ENCODE peak calls at places on chromosomes 12 and 14, in ten cellular contexts. One of them, this sample, is unnamed.

GRCh38 chr12:16526693-16527092 is 79.3 kb downstream of the LMO3 start:
- DNase-seq in PC-3: peak; percentile 69
- DNase-seq in endothelial cell of umbilical vein: no peak
- DNase-seq in mesendoderm: peak; percentile 19
- DNase-seq in osteoblast: peak; percentile 62
- DNase-seq in HepG2: no peak
- DNase-seq in mesenchymal stem cell: peak; percentile 20
- DNase-seq in HCT116: peak; percentile 2
- DNase-seq in hepatocyte: peak; percentile 34
- DNase-seq in fibroblast of lung: peak; percentile 86
- DNase-seq in this sample: peak; percentile 84

GRCh38 chr12:65415826-65416225 is 137.3 kb downstream of the MSRB3 start:
- DNase-seq in fibroblast of lung: no peak
- DNase-seq in HepG2: peak; percentile 27
- DNase-seq in HCT116: no peak
- DNase-seq in endothelial cell of umbilical vein: no peak
- DNase-seq in mesendoderm: no peak
- DNase-seq in mesenchymal stem cell: peak; percentile 11
- DNase-seq in hepatocyte: peak; percentile 22
- DNase-seq in osteoblast: peak; percentile 22
- DNase-seq in PC-3: peak; percentile 70
- DNase-seq in this sample: no peak

GRCh38 chr14:103354141-103354540 is 20.1 kb downstream of the EIF5 start:
- DNase-seq in osteoblast: no peak
- DNase-seq in HCT116: no peak
- DNase-seq in mesendoderm: no peak
- DNase-seq in mesenchymal stem cell: no peak
- DNase-seq in fibroblast of lung: no peak
- DNase-seq in HepG2: no peak
- DNase-seq in hepatocyte: no peak
- DNase-seq in PC-3: no peak
- DNase-seq in endothelial cell of umbilical vein: no peak
- DNase-seq in this sample: no peak

GRCh38 chr14:99809376-99809775 is 16.2 kb downstream of the EML1 start:
- DNase-seq in PC-3: no peak
- DNase-seq in endothelial cell of umbilical vein: no peak
- DNase-seq in HepG2: no peak
- DNase-seq in mesendoderm: no peak
- DNase-seq in osteoblast: peak; percentile 95
- DNase-seq in hepatocyte: peak; percentile 81
- DNase-seq in fibroblast of lung: peak; percentile 90
- DNase-seq in mesenchymal stem cell: peak; percentile 28
- DNase-seq in HCT116: no peak
- DNase-seq in this sample: peak; percentile 8

GRCh38 chr12:100867639-100868393 is 73.2 kb downstream of the ANO4 start:
- DNase-seq in HepG2: no peak
- DNase-seq in endothelial cell of umbilical vein: no peak
- DNase-seq in fibroblast of lung: no peak
- DNase-seq in hepatocyte: no peak
- DNase-seq in PC-3: no peak
- DNase-seq in mesendoderm: peak; percentile 47
- DNase-seq in mesenchymal stem cell: no peak
- DNase-seq in osteoblast: no peak
- DNase-seq in HCT116: no peak
- DNase-seq in this sample: no peak

GRCh38 chr14:71725802-71726638 is 206.2 kb upstream of the RGS6 start:
- DNase-seq in osteoblast: no peak
- DNase-seq in mesenchymal stem cell: peak; percentile 90
- DNase-seq in mesendoderm: no peak
- DNase-seq in endothelial cell of umbilical vein: no peak
- DNase-seq in PC-3: peak; percentile 34
- DNase-seq in hepatocyte: peak; percentile 37
- DNase-seq in fibroblast of lung: peak; percentile 85
- DNase-seq in HCT116: no peak
- DNase-seq in HepG2: no peak
- DNase-seq in this sample: peak; percentile 77

GRCh38 chr14:23275412-23275811 is 10.5 kb downstream of the HOMEZ start:
- DNase-seq in mesenchymal stem cell: no peak
- DNase-seq in osteoblast: no peak
- DNase-seq in mesendoderm: no peak
- DNase-seq in endothelial cell of umbilical vein: no peak
- DNase-seq in HepG2: no peak
- DNase-seq in hepatocyte: no peak
- DNase-seq in fibroblast of lung: no peak
- DNase-seq in HCT116: no peak
- DNase-seq in PC-3: no peak
- DNase-seq in this sample: no peak

GRCh38 chr12:111451649-111452129 is 46.0 kb downstream of the SH2B3 start:
- DNase-seq in HCT116: peak; percentile 24
- DNase-seq in mesenchymal stem cell: peak; percentile 71
- DNase-seq in fibroblast of lung: peak; percentile 69
- DNase-seq in osteoblast: peak; percentile 77
- DNase-seq in HepG2: peak; percentile 53
- DNase-seq in PC-3: peak; percentile 72
- DNase-seq in endothelial cell of umbilical vein: peak; percentile 68
- DNase-seq in mesendoderm: peak; percentile 54
- DNase-seq in hepatocyte: peak; percentile 58
- DNase-seq in this sample: no peak

GRCh38 chr14:39376671-39377403 is 55.4 kb downstream of the FBXO33 start:
- DNase-seq in PC-3: no peak
- DNase-seq in mesenchymal stem cell: peak; percentile 65
- DNase-seq in HepG2: peak; percentile 48
- DNase-seq in osteoblast: no peak
- DNase-seq in mesendoderm: peak; percentile 62
- DNase-seq in fibroblast of lung: peak; percentile 13
- DNase-seq in endothelial cell of umbilical vein: peak; percentile 77
- DNase-seq in hepatocyte: peak; percentile 14
- DNase-seq in HCT116: peak; percentile 8
- DNase-seq in this sample: peak; percentile 46

GRCh38 chr14:79661762-79662161 is 549.5 kb downstream of the DIO2 start:
- DNase-seq in HCT116: no peak
- DNase-seq in mesendoderm: no peak
- DNase-seq in fibroblast of lung: no peak
- DNase-seq in mesenchymal stem cell: peak; percentile 1
- DNase-seq in PC-3: no peak
- DNase-seq in osteoblast: no peak
- DNase-seq in hepatocyte: no peak
- DNase-seq in HepG2: no peak
- DNase-seq in endothelial cell of umbilical vein: peak; percentile 2
- DNase-seq in this sample: peak; percentile 52

GRCh38 chr12:90905691-90906370 is 49.1 kb downstream of the CCER1 start:
- DNase-seq in osteoblast: no peak
- DNase-seq in endothelial cell of umbilical vein: peak; percentile 15
- DNase-seq in PC-3: peak; percentile 47
- DNase-seq in HepG2: no peak
- DNase-seq in fibroblast of lung: no peak
- DNase-seq in HCT116: no peak
- DNase-seq in mesenchymal stem cell: peak; percentile 18
- DNase-seq in mesendoderm: no peak
- DNase-seq in hepatocyte: no peak
- DNase-seq in this sample: peak; percentile 47

GRCh38 chr14:85087201-85087600 is 442.7 kb upstream of the FLRT2 start:
- DNase-seq in mesenchymal stem cell: no peak
- DNase-seq in hepatocyte: no peak
- DNase-seq in osteoblast: no peak
- DNase-seq in HCT116: no peak
- DNase-seq in endothelial cell of umbilical vein: no peak
- DNase-seq in HepG2: no peak
- DNase-seq in PC-3: peak; percentile 41
- DNase-seq in fibroblast of lung: peak; percentile 14
- DNase-seq in mesendoderm: no peak
- DNase-seq in this sample: peak; percentile 47

GRCh38 chr14:26522985-26523384 is 74.8 kb downstream of the NOVA1 start:
- DNase-seq in mesendoderm: no peak
- DNase-seq in fibroblast of lung: peak; percentile 93
- DNase-seq in hepatocyte: no peak
- DNase-seq in HepG2: no peak
- DNase-seq in endothelial cell of umbilical vein: no peak
- DNase-seq in osteoblast: peak; percentile 14
- DNase-seq in HCT116: no peak
- DNase-seq in PC-3: peak; percentile 27
- DNase-seq in mesenchymal stem cell: peak; percentile 63
- DNase-seq in this sample: peak; percentile 87

GRCh38 chr12:81206425-81206824 is 128.5 kb downstream of the ACSS3 start:
- DNase-seq in HCT116: no peak
- DNase-seq in hepatocyte: no peak
- DNase-seq in PC-3: no peak
- DNase-seq in endothelial cell of umbilical vein: no peak
- DNase-seq in mesenchymal stem cell: no peak
- DNase-seq in fibroblast of lung: no peak
- DNase-seq in mesendoderm: peak; percentile 12
- DNase-seq in osteoblast: no peak
- DNase-seq in HepG2: no peak
- DNase-seq in this sample: no peak

GRCh38 chr12:124761056-124761455 is 102.6 kb downstream of the SCARB1 start:
- DNase-seq in fibroblast of lung: no peak
- DNase-seq in endothelial cell of umbilical vein: no peak
- DNase-seq in mesenchymal stem cell: no peak
- DNase-seq in HepG2: no peak
- DNase-seq in hepatocyte: no peak
- DNase-seq in HCT116: no peak
- DNase-seq in PC-3: no peak
- DNase-seq in mesendoderm: no peak
- DNase-seq in osteoblast: no peak
- DNase-seq in this sample: no peak

GRCh38 chr14:20714593-20715250 is 26.2 kb downstream of the ANG start:
- DNase-seq in HepG2: no peak
- DNase-seq in mesendoderm: no peak
- DNase-seq in hepatocyte: peak; percentile 34
- DNase-seq in HCT116: no peak
- DNase-seq in fibroblast of lung: peak; percentile 44
- DNase-seq in endothelial cell of umbilical vein: peak; percentile 67
- DNase-seq in osteoblast: peak; percentile 52
- DNase-seq in mesenchymal stem cell: no peak
- DNase-seq in PC-3: peak; percentile 39
- DNase-seq in this sample: no peak
- H3K4me2 ChIP-seq in HepG2: no peak overlapping the region
- H3K4me2 ChIP-seq in mesendoderm: no peak overlapping the region
- H3K4me2 ChIP-seq in hepatocyte: no peak overlapping the region
- H3K4me2 ChIP-seq in HCT116: no peak overlapping the region
- H3K4me2 ChIP-seq in fibroblast of lung: no peak overlapping the region
- H3K4me2 ChIP-seq in endothelial cell of umbilical vein: no peak overlapping the region
- H3K4me2 ChIP-seq in osteoblast: no peak overlapping the region
- H3K4me2 ChIP-seq in mesenchymal stem cell: no peak overlapping the region
- H3K4me2 ChIP-seq in PC-3: no peak overlapping the region
- H3K4me2 ChIP-seq in this sample: no peak overlapping the region

GRCh38 chr12:77754086-77754485 is 76.6 kb upstream of the NAV3 start:
- DNase-seq in osteoblast: no peak
- DNase-seq in PC-3: no peak
- DNase-seq in HepG2: no peak
- DNase-seq in endothelial cell of umbilical vein: no peak
- DNase-seq in hepatocyte: no peak
- DNase-seq in HCT116: no peak
- DNase-seq in mesenchymal stem cell: no peak
- DNase-seq in fibroblast of lung: no peak
- DNase-seq in mesendoderm: peak; percentile 79
- DNase-seq in this sample: no peak
- H3K4me2 ChIP-seq in osteoblast: no peak overlapping the region
- H3K4me2 ChIP-seq in PC-3: no peak overlapping the region
- H3K4me2 ChIP-seq in HepG2: no peak overlapping the region
- H3K4me2 ChIP-seq in endothelial cell of umbilical vein: no peak overlapping the region
- H3K4me2 ChIP-seq in hepatocyte: no peak overlapping the region
- H3K4me2 ChIP-seq in HCT116: no peak overlapping the region
- H3K4me2 ChIP-seq in mesenchymal stem cell: no peak overlapping the region
- H3K4me2 ChIP-seq in fibroblast of lung: no peak overlapping the region
- H3K4me2 ChIP-seq in mesendoderm: no peak overlapping the region
- H3K4me2 ChIP-seq in this sample: no peak overlapping the region

GRCh38 chr12:54141534-54142475 is 47.0 kb downstream of the SMUG1 start:
- DNase-seq in PC-3: no peak
- DNase-seq in endothelial cell of umbilical vein: no peak
- DNase-seq in hepatocyte: no peak
- DNase-seq in fibroblast of lung: no peak
- DNase-seq in osteoblast: peak; percentile 92
- DNase-seq in mesenchymal stem cell: peak; percentile 21
- DNase-seq in HepG2: no peak
- DNase-seq in HCT116: no peak
- DNase-seq in mesendoderm: peak; percentile 67
- DNase-seq in this sample: peak; percentile 4
- H3K4me2 ChIP-seq in PC-3: no peak overlapping the region
- H3K4me2 ChIP-seq in endothelial cell of umbilical vein: no peak overlapping the region
- H3K4me2 ChIP-seq in hepatocyte: peak overlapping the region; percentile 41
- H3K4me2 ChIP-seq in fibroblast of lung: peak overlapping the region; percentile 25
- H3K4me2 ChIP-seq in osteoblast: peak overlapping the region; percentile 40
- H3K4me2 ChIP-seq in mesenchymal stem cell: no peak overlapping the region
- H3K4me2 ChIP-seq in HepG2: no peak overlapping the region
- H3K4me2 ChIP-seq in HCT116: no peak overlapping the region
- H3K4me2 ChIP-seq in mesendoderm: no peak overlapping the region
- H3K4me2 ChIP-seq in this sample: no peak overlapping the region

DNA sequence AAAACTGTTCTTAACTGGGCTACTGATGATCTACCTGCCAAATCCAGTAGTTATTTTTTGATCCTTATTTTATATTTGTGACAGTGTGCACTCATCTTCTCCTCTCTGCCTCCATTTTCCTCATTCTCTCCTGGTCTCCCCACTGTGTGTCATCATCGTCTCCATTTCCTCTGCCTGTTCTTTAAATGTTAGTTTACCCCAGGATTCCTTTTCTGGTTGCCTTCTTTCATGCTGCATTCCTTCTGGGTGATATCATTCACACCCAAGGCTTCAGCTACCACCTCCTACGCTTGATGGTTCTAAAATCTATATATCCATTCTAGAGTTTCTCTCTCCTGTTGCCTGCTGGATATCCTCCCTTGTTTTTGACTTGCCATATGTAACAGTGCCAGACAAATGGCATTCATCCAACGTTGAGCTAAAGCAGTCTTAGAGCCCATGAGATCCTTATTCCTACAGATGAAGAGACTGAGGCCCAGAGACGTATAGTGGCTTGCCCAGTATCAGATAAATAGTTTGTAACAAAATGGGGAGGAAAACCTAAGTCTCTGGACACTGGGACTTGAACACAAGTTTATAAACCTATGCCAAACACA is 109.5 kb downstream of the DIP2B start:
- DNase-seq in PC-3: no peak
- DNase-seq in endothelial cell of umbilical vein: peak; percentile 51
- DNase-seq in mesenchymal stem cell: peak; percentile 72
- DNase-seq in mesendoderm: peak; percentile 98
- DNase-seq in fibroblast of lung: no peak
- DNase-seq in hepatocyte: no peak
- DNase-seq in HCT116: peak; percentile 46
- DNase-seq in osteoblast: no peak
- DNase-seq in HepG2: no peak
- DNase-seq in this sample: peak; percentile 90
- H3K4me2 ChIP-seq in PC-3: no peak overlapping the region
- H3K4me2 ChIP-seq in endothelial cell of umbilical vein: no peak overlapping the region
- H3K4me2 ChIP-seq in mesenchymal stem cell: no peak overlapping the region
- H3K4me2 ChIP-seq in mesendoderm: no peak overlapping the region
- H3K4me2 ChIP-seq in fibroblast of lung: no peak overlapping the region
- H3K4me2 ChIP-seq in hepatocyte: no peak overlapping the region
- H3K4me2 ChIP-seq in HCT116: peak overlapping the region; percentile 69
- H3K4me2 ChIP-seq in osteoblast: peak overlapping the region; percentile 5
- H3K4me2 ChIP-seq in HepG2: no peak overlapping the region
- H3K4me2 ChIP-seq in this sample: peak overlapping the region; percentile 52

GRCh38 chr12:14989790-14990189 is 16.9 kb downstream of the PDE6H start:
- DNase-seq in PC-3: no peak
- DNase-seq in mesendoderm: no peak
- DNase-seq in osteoblast: no peak
- DNase-seq in HepG2: no peak
- DNase-seq in mesenchymal stem cell: no peak
- DNase-seq in fibroblast of lung: no peak
- DNase-seq in HCT116: no peak
- DNase-seq in endothelial cell of umbilical vein: no peak
- DNase-seq in hepatocyte: no peak
- DNase-seq in this sample: no peak
- H3K4me2 ChIP-seq in PC-3: no peak overlapping the region
- H3K4me2 ChIP-seq in mesendoderm: no peak overlapping the region
- H3K4me2 ChIP-seq in osteoblast: no peak overlapping the region
- H3K4me2 ChIP-seq in HepG2: no peak overlapping the region
- H3K4me2 ChIP-seq in mesenchymal stem cell: no peak overlapping the region
- H3K4me2 ChIP-seq in fibroblast of lung: no peak overlapping the region
- H3K4me2 ChIP-seq in HCT116: no peak overlapping the region
- H3K4me2 ChIP-seq in endothelial cell of umbilical vein: no peak overlapping the region
- H3K4me2 ChIP-seq in hepatocyte: no peak overlapping the region
- H3K4me2 ChIP-seq in this sample: no peak overlapping the region

GRCh38 chr12:92911339-92911738 is 17.8 kb downstream of the EEA1 start:
- DNase-seq in endothelial cell of umbilical vein: no peak
- DNase-seq in mesenchymal stem cell: no peak
- DNase-seq in mesendoderm: no peak
- DNase-seq in HCT116: no peak
- DNase-seq in fibroblast of lung: no peak
- DNase-seq in osteoblast: no peak
- DNase-seq in PC-3: no peak
- DNase-seq in HepG2: no peak
- DNase-seq in hepatocyte: no peak
- DNase-seq in this sample: no peak
- H3K4me2 ChIP-seq in endothelial cell of umbilical vein: no peak overlapping the region
- H3K4me2 ChIP-seq in mesenchymal stem cell: no peak overlapping the region
- H3K4me2 ChIP-seq in mesendoderm: no peak overlapping the region
- H3K4me2 ChIP-seq in HCT116: no peak overlapping the region
- H3K4me2 ChIP-seq in fibroblast of lung: no peak overlapping the region
- H3K4me2 ChIP-seq in osteoblast: no peak overlapping the region
- H3K4me2 ChIP-seq in PC-3: no peak overlapping the region
- H3K4me2 ChIP-seq in HepG2: no peak overlapping the region
- H3K4me2 ChIP-seq in hepatocyte: no peak overlapping the region
- H3K4me2 ChIP-seq in this sample: no peak overlapping the region